ENCODE peak calls at places on chromosomes 5 and 9, in six cellular contexts. G is amniotic stem cell; U is NCI-H187 treated with DMSO at 0.1 percent for 48 hours; N is CD4-positive, alpha-beta T cell; S is neural crest cell; D is NCI-H774. M is an unnamed sample.

GRCh38 chr9:35748239-35748857 is 680 bp downstream of the GBA2 start:
- DNase-seq in G (no peak), U (no peak), N (peak), S (no peak), D (no peak), M (no peak)

GRCh38 chr9:36874921-36875320 is 159.1 kb downstream of the PAX5 start:
- DNase-seq in G (no peak), U (no peak), N (no peak), S (no peak), D (no peak), M (no peak)

GRCh38 chr9:109817846-109818472 is 38.0 kb downstream of the PALM2AKAP2 start:
- DNase-seq in G (peak), U (peak), N (no peak), S (peak), D (peak), M (peak)

GRCh38 chr9:116643691-116644090 is 43.4 kb upstream of the TRIM32 start:
- DNase-seq in G (no peak), U (no peak), N (no peak), S (no peak), D (no peak), M (no peak)

GRCh38 chr9:114504341-114505186 is 709 bp downstream of the WHRN start:
- DNase-seq in G (no peak), U (no peak), N (no peak), S (peak), D (no peak), M (no peak)

GRCh38 chr5:143435207-143435657 is 31.7 kb upstream of the NR3C1 start:
- DNase-seq in G (no peak), U (no peak), N (no peak), S (no peak), D (no peak), M (no peak)

GRCh38 chr9:97505845-97506244 is 4.4 kb downstream of the TMOD1 start:
- DNase-seq in G (no peak), U (no peak), N (no peak), S (no peak), D (no peak), M (no peak)

GRCh38 chr5:119328753-119329602 is 26.8 kb upstream of the TNFAIP8 start:
- DNase-seq in G (no peak), U (no peak), N (peak), S (no peak), D (no peak), M (no peak)

GRCh38 chr9:29208670-29209069 is 1635.4 kb upstream of the C9orf72 start:
- DNase-seq in G (no peak), U (no peak), N (no peak), S (no peak), D (no peak), M (no peak)

GRCh38 chr5:90709323-90710148 is 150.9 kb downstream of the ADGRV1 start:
- DNase-seq in G (peak), U (no peak), N (no peak), S (peak), D (no peak), M (no peak)

GRCh38 chr5:775960-776861 is 8.3 kb downstream of the ZDHHC11B start:
- DNase-seq in G (no peak), U (no peak), N (no peak), S (no peak), D (no peak), M (no peak)

GRCh38 chr9:122900791-122901190 is 4.4 kb downstream of the RC3H2 start:
- DNase-seq in G (no peak), U (no peak), N (no peak), S (no peak), D (no peak), M (no peak)

GRCh38 chr9:128846680-128847030 is 17.1 kb upstream of the SPOUT1 start:
- DNase-seq in G (no peak), U (no peak), N (no peak), S (no peak), D (no peak), M (no peak)

GRCh38 chr5:4514067-4514648 is 626.0 kb upstream of the ADAMTS16 start:
- DNase-seq in G (no peak), U (no peak), N (no peak), S (no peak), D (peak), M (peak)

GRCh38 chr9:89436963-89437625 is 60.8 kb downstream of the SEMA4D start:
- DNase-seq in G (no peak), U (peak), N (peak), S (no peak), D (peak), M (no peak)